ENCODE peak calls at places on chromosomes 7 and 10, in eight cellular contexts. K is progenitor cell of endocrine pancreas, C is nephron progenitor cell, L is HFFc6, E is astrocyte of the spinal cord, Q is pancreas, A is ovary, H is Calu3. I is an unnamed sample.

GRCh38 chr10:79202188-79203013 is 133.6 kb downstream of the ZMIZ1 start:
- DNase-seq in E (peak), L (no peak), C (peak), H (peak), K (no peak), Q (no peak), A (peak), I (peak)

GRCh38 chr10:12922117-12922900 is 79.2 kb downstream of the CCDC3 start:
- DNase-seq in C (no peak), L (no peak), E (no peak), K (no peak), A (no peak), H (no peak), Q (no peak), I (no peak)

GRCh38 chr10:49254556-49255318 is 44.2 kb upstream of the C10orf71 start:
- DNase-seq in E (no peak), H (no peak), A (no peak), C (no peak), L (no peak), K (no peak), Q (no peak), I (peak)

GRCh38 chr10:63236113-63236935 is 103.2 kb downstream of the NRBF2 start:
- DNase-seq in A (no peak), C (no peak), L (peak), E (peak), H (peak), K (no peak), Q (peak), I (no peak)

GRCh38 chr10:50805981-50806622 is 66.4 kb downstream of the ASAH2B start:
- DNase-seq in K (no peak), Q (no peak), H (no peak), C (no peak), E (peak), A (no peak), L (no peak), I (no peak)

GRCh38 chr10:112289373-112290053 is 6.3 kb downstream of the TECTB start:
- DNase-seq in K (no peak), H (no peak), A (no peak), E (no peak), C (no peak), L (no peak), Q (no peak), I (no peak)

GRCh38 chr7:28392289-28392688 is 20.0 kb upstream of the CREB5 start:
- DNase-seq in K (no peak), L (no peak), E (no peak), A (no peak), Q (no peak), C (no peak), H (no peak), I (no peak)

GRCh38 chr10:73117976-73118743 is 7.9 kb downstream of the NUDT13 start:
- DNase-seq in C (no peak), K (no peak), H (no peak), E (peak), Q (no peak), L (peak), A (no peak), I (no peak)

GRCh38 chr10:45235823-45236222 is 79.6 kb downstream of the OR13A1 start:
- DNase-seq in K (no peak), C (no peak), L (no peak), H (peak), A (no peak), E (peak), Q (no peak), I (no peak)

GRCh38 chr10:108399466-108399865 is 1235.0 kb upstream of the SORCS1 start:
- DNase-seq in Q (no peak), C (no peak), L (no peak), H (no peak), A (no peak), E (no peak), K (no peak), I (no peak)

GRCh38 chr7:152152267-152152666 is 126.8 kb downstream of the GALNT11 start:
- DNase-seq in E (no peak), L (no peak), K (no peak), Q (no peak), H (no peak), C (no peak), A (no peak), I (no peak)

GRCh38 chr10:33136271-33136670 is 178.2 kb upstream of the ITGB1 start:
- DNase-seq in A (no peak), C (no peak), K (no peak), H (peak), L (peak), E (peak), Q (no peak), I (no peak)

GRCh38 chr7:6276911-6277408 is 4.5 kb upstream of the CYTH3 start:
- DNase-seq in E (no peak), A (no peak), L (no peak), Q (no peak), C (no peak), H (no peak), K (no peak), I (no peak)

GRCh38 chr10:6236349-6237188 is 33.8 kb downstream of the PFKFB3 start:
- DNase-seq in K (no peak), A (no peak), E (no peak), C (no peak), L (no peak), Q (no peak), H (no peak), I (no peak)

GRCh38 chr10:119989966-119990365 is 97.4 kb downstream of the SEC23IP start:
- DNase-seq in C (no peak), L (no peak), H (no peak), K (no peak), E (no peak), A (no peak), Q (no peak), I (no peak)

GRCh38 chr7:74569501-74570075 is 87.9 kb upstream of the GTF2I start:
- DNase-seq in E (no peak), A (no peak), Q (no peak), C (no peak), H (no peak), K (no peak), L (no peak), I (no peak)

GRCh38 chr10:44416021-44416758 is 31.3 kb upstream of the CXCL12 start:
- DNase-seq in A (no peak), C (no peak), K (no peak), E (no peak), L (no peak), Q (no peak), H (no peak), I (no peak)

GRCh38 chr7:130425798-130426197 is 15.0 kb downstream of the CEP41 start:
- DNase-seq in E (no peak), H (no peak), Q (no peak), A (no peak), K (no peak), C (no peak), L (no peak), I (no peak)

GRCh38 chr10:15313034-15313433 is 58.1 kb downstream of the FAM171A1 start:
- DNase-seq in L (no peak), Q (no peak), E (no peak), C (no peak), K (no peak), A (no peak), H (no peak), I (no peak)

GRCh38 chr10:48289652-48290238 is 15.2 kb upstream of the FRMPD2 start:
- DNase-seq in H (peak), Q (peak), L (no peak), C (peak), K (peak), E (peak), A (peak), I (peak)

GRCh38 chr7:121391686-121392085 is 4.4 kb downstream of the FAM3C start:
- DNase-seq in C (no peak), L (no peak), H (no peak), E (no peak), A (no peak), Q (no peak), K (no peak), I (no peak)

GRCh38 chr7:71633571-71634008 is 501.6 kb downstream of the GALNT17 start:
- DNase-seq in Q (no peak), L (peak), C (no peak), H (no peak), A (no peak), K (no peak), E (peak), I (no peak)

GRCh38 chr7:32616625-32617024 is 121.3 kb downstream of the AVL9 start:
- DNase-seq in H (peak), C (no peak), A (no peak), E (peak), L (peak), Q (no peak), K (no peak), I (no peak)

GRCh38 chr7:23076774-23077173 is 28.8 kb upstream of the KLHL7 start:
- DNase-seq in C (no peak), E (no peak), K (no peak), A (no peak), Q (no peak), L (no peak), H (no peak), I (no peak)

GRCh38 chr7:23075571-23075970 is 30.0 kb upstream of the KLHL7 start:
- DNase-seq in K (no peak), L (no peak), C (no peak), E (no peak), Q (no peak), A (no peak), H (no peak), I (no peak)

GRCh38 chr7:23074443-23075244 is 30.9 kb upstream of the KLHL7 start:
- DNase-seq in Q (no peak), E (peak), A (no peak), C (no peak), H (no peak), L (no peak), K (no peak), I (no peak)

GRCh38 chr7:23072916-23073315 is 32.7 kb upstream of the KLHL7 start:
- DNase-seq in Q (no peak), H (no peak), A (no peak), E (no peak), K (no peak), L (no peak), C (peak), I (peak)

DNA sequence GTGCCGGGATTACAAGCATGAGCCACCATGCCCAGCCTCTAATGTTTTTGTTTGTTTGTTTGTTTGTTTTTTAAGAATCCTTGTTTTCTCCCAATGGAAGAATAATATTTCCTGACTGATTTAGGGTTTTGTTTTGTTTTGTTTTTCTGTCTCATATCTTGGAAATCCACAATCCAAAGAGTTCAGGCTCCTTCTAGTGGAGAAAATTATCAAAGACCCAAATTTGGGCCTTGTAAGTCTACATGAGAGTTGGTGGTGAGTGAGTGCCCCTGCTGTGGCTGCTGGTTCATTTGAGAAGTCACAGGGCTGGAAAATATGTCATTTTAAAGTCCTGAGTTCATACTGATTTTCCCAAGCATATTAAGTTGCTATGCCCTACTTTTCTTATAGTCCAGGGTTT is 33.5 kb upstream of the KLHL7 start:
- DNase-seq in Q (no peak), H (no peak), E (peak), K (no peak), A (no peak), C (no peak), L (peak), I (no peak)
- TF ChIP-seq CTCF in Q (no peak), H (no peak), E (no peak), K (no peak), A (no peak), C (no peak), L (peak), I (no peak)

GRCh38 chr7:105403128-105403527 is 14.4 kb upstream of the SRPK2 start:
- DNase-seq in L (no peak), A (no peak), Q (no peak), K (no peak), H (no peak), E (no peak), C (no peak), I (no peak)

GRCh38 chr7:105396566-105396965 is 7.8 kb upstream of the SRPK2 start:
- DNase-seq in L (no peak), K (no peak), Q (no peak), H (no peak), E (no peak), C (no peak), A (no peak), I (no peak)

GRCh38 chr7:105402221-105403095 is 13.7 kb upstream of the SRPK2 start:
- DNase-seq in E (no peak), C (no peak), Q (no peak), L (peak), K (no peak), A (no peak), H (no peak), I (no peak)

DNA sequence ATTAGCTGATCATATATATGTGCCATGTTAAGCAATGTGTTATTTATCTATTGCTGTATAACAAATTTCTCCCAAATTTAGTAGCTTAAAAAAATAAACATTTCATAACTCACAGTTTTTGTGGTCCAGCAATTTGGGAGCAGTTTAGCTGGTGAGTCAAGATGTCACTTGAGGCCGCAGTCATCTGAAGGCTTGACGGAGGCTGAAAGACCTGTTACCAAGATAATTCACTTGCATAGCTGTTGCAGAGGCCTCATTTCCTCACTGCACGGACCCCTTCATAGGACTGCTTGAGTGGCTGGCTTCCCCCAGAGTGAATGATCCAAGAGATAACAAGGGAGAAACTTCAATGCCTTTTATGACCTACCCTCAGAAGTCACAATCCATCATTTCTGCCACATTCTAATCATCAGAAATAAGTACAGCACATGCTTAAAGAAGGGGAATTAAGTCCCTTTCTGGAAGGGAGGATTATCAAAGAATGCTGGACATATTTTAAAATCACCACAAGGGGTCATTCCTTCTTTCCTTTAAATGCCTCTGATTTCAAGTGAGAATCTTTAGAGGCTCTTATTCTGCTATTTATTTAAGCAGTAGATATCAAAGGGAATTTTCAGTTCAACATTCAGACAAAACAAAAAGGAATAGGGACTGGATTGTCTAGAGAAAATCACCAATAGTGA is 10.5 kb upstream of the SRPK2 start:
- DNase-seq in H (no peak), C (no peak), K (no peak), A (no peak), E (peak), L (peak), Q (no peak), I (no peak)
- TF ChIP-seq CTCF in H (peak), C (peak), K (peak), A (no peak), E (peak), L (peak), Q (peak), I (peak)

GRCh38 chr7:55250313-55250712 is 114.8 kb upstream of the LANCL2 start:
- DNase-seq in C (no peak), A (no peak), Q (peak), K (no peak), E (no peak), H (peak), L (no peak), I (peak)
- TF ChIP-seq CTCF in C (peak), A (no peak), Q (peak), K (peak), E (peak), H (peak), L (peak), I (peak)

GRCh38 chr10:61592581-61592980 is 70.1 kb upstream of the CABCOCO1 start:
- DNase-seq in E (no peak), Q (no peak), K (no peak), H (peak), A (no peak), C (peak), L (peak), I (peak)
- TF ChIP-seq CTCF in E (peak), Q (no peak), K (peak), H (no peak), A (no peak), C (peak), L (peak), I (peak)

GRCh38 chr7:102450242-102450641 is 14.4 kb downstream of the ALKBH4 start:
- DNase-seq in K (no peak), H (peak), A (no peak), L (no peak), C (no peak), E (no peak), Q (no peak), I (no peak)
- TF ChIP-seq CTCF in K (no peak), H (no peak), A (no peak), L (peak), C (no peak), E (peak), Q (no peak), I (no peak)

GRCh38 chr10:117477241-117477947 is 65.2 kb upstream of the EMX2 start:
- DNase-seq in A (no peak), K (no peak), C (no peak), H (no peak), L (no peak), Q (no peak), E (no peak), I (no peak)

GRCh38 chr10:117476281-117476680 is 66.3 kb upstream of the EMX2 start:
- DNase-seq in L (no peak), E (no peak), Q (no peak), H (no peak), K (no peak), C (no peak), A (no peak), I (no peak)

GRCh38 chr10:117476716-117477115 is 65.8 kb upstream of the EMX2 start:
- DNase-seq in H (no peak), Q (no peak), C (no peak), E (no peak), A (no peak), K (no peak), L (no peak), I (no peak)

GRCh38 chr10:117480097-117480496 is 62.4 kb upstream of the EMX2 start:
- DNase-seq in K (no peak), E (no peak), Q (no peak), L (no peak), H (no peak), C (no peak), A (no peak), I (no peak)

GRCh38 chr10:117477961-117478670 is 64.4 kb upstream of the EMX2 start:
- DNase-seq in C (no peak), E (peak), K (no peak), L (peak), H (no peak), Q (no peak), A (no peak), I (no peak)
- TF ChIP-seq CTCF in C (no peak), E (no peak), K (no peak), L (peak), H (no peak), Q (no peak), A (no peak), I (no peak)

DNA sequence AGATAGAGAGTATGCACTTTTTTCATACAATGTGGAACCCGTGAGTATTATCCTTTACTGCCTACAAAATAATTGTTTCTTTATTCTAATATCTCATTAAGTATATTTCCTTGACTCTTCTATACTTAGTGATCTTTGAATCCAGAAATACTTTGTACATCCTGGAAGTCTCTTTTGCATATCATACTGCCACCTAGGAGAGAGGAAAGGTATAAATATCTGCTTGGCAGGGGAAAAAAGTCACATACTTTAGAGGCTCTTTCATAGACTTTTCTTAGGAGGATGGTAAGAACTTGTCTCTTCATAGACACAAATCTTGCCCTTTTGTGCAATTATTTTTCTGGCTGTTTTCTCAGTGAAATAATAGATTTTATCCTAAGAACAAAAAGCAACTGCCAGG is 436.0 kb downstream of the PAXIP1 start:
- DNase-seq in K (no peak), A (no peak), E (no peak), Q (no peak), C (no peak), L (no peak), H (no peak), I (no peak)
- TF ChIP-seq CTCF in K (peak), A (no peak), E (no peak), Q (no peak), C (peak), L (no peak), H (no peak), I (no peak)

GRCh38 chr10:77504196-77504869 is 133.3 kb downstream of the KCNMA1 start:
- DNase-seq in E (peak), A (no peak), K (no peak), Q (no peak), C (no peak), H (no peak), L (peak), I (no peak)

GRCh38 chr10:77507313-77507712 is 130.3 kb downstream of the KCNMA1 start:
- DNase-seq in C (no peak), H (no peak), L (peak), E (no peak), Q (no peak), A (no peak), K (no peak), I (no peak)

GRCh38 chr10:77506517-77506916 is 131.1 kb downstream of the KCNMA1 start:
- DNase-seq in C (no peak), E (peak), Q (no peak), A (no peak), L (peak), K (no peak), H (no peak), I (no peak)

GRCh38 chr10:77505431-77506334 is 131.9 kb downstream of the KCNMA1 start:
- DNase-seq in A (no peak), H (no peak), K (no peak), Q (no peak), E (peak), L (peak), C (no peak), I (no peak)

GRCh38 chr10:77504870-77505257 is 132.7 kb downstream of the KCNMA1 start:
- DNase-seq in A (no peak), L (peak), E (peak), C (no peak), K (no peak), Q (peak), H (peak), I (no peak)
- TF ChIP-seq CTCF in A (no peak), L (peak), E (peak), C (no peak), K (no peak), Q (no peak), H (no peak), I (no peak)

GRCh38 chr7:117238937-117239336 is 83.9 kb downstream of the WNT2 start:
- DNase-seq in H (no peak), L (no peak), A (no peak), Q (no peak), K (no peak), E (no peak), C (no peak), I (no peak)
- TF ChIP-seq CTCF in H (no peak), L (no peak), A (no peak), Q (no peak), K (no peak), E (no peak), C (no peak), I (no peak)

GRCh38 chr10:85786401-85786899 is 580.1 kb downstream of the GRID1 start:
- DNase-seq in H (peak), Q (no peak), K (no peak), C (peak), E (no peak), A (no peak), L (no peak), I (peak)
- TF ChIP-seq CTCF in H (no peak), Q (no peak), K (peak), C (no peak), E (no peak), A (no peak), L (no peak), I (no peak)

I was measured in endothelial cell.